ENCODE peak calls at places on chromosomes 2 and 18, in ten cellular contexts. V is GM13976, L is natural killer cell, G is NCI-H1417, E is skeletal muscle cell, H is hypothalamus, T is NCI-H748 treated with DMSO at 0.1 percent for 48 hours, I is cardiac muscle cell, R is uterus, N is GM20000. M is an unnamed sample.

GRCh38 chr2:46737577-46737976 is 178.0 kb downstream of the MCFD2 start:
- DNase-seq in V (no peak), L (no peak), G (no peak), E (no peak), H (no peak), T (no peak), I (no peak), R (no peak), N (no peak), M (no peak)

GRCh38 chr2:191863988-191864387 is 17.1 kb upstream of the CAVIN2 start:
- DNase-seq in V (no peak), L (no peak), G (no peak), E (no peak), H (no peak), T (no peak), I (no peak), R (no peak), N (no peak), M (no peak)

GRCh38 chr2:199833525-199833924 is 17.5 kb downstream of the FTCDNL1 start:
- DNase-seq in V (no peak), L (no peak), G (peak; percentile 9), E (no peak), H (peak; percentile 34), T (no peak), I (no peak), R (no peak), N (no peak), M (no peak)

GRCh38 chr18:62460851-62461300 is 61.9 kb upstream of the ZCCHC2 start:
- DNase-seq in V (no peak), L (no peak), G (no peak), E (peak; percentile 10), H (no peak), T (no peak), I (no peak), R (no peak), N (no peak), M (no peak)

GRCh38 chr18:63199743-63200241 is 119.8 kb downstream of the BCL2 start:
- DNase-seq in V (no peak), L (no peak), G (no peak), E (no peak), H (no peak), T (no peak), I (no peak), R (no peak), N (no peak), M (no peak)

GRCh38 chr2:165586019-165586418 is 116.5 kb downstream of the CSRNP3 start:
- DNase-seq in V (no peak), L (no peak), G (no peak), E (no peak), H (no peak), T (no peak), I (no peak), R (no peak), N (no peak), M (no peak)

GRCh38 chr2:158786897-158787296 is 8.2 kb upstream of the DAPL1 start:
- DNase-seq in V (no peak), L (no peak), G (no peak), E (no peak), H (no peak), T (no peak), I (no peak), R (no peak), N (no peak), M (no peak)

GRCh38 chr2:31558401-31559295 is 22.1 kb downstream of the SRD5A2 start:
- DNase-seq in V (no peak), L (no peak), G (no peak), E (peak; percentile 66), H (no peak), T (no peak), I (no peak), R (no peak), N (no peak), M (no peak)

GRCh38 chr2:160869411-160869810 is 290.8 kb upstream of the TANK start:
- DNase-seq in V (no peak), L (no peak), G (no peak), E (peak; percentile 100), H (no peak), T (no peak), I (no peak), R (peak; percentile 21), N (no peak), M (peak; percentile 73)

M was measured in AG04450.